ENCODE peak calls at places on chromosomes 11 and 22, in four cellular contexts. One of them, this sample, is unnamed.
A peak's percentile ranks its signal among the peaks of the same experiment; 100 is the strongest.

GRCh38 chr11:118607401-118608267 is at the start of gene PHLDB1:
- DNase-seq in gastrocnemius medialis: peak; percentile 56
- DNase-seq in heart right ventricle: peak; percentile 76
- DNase-seq in lung: no peak
- DNase-seq in this sample: peak; percentile 92

GRCh38 chr11:117249571-117249970 is 17.1 kb downstream of the RNF214 start:
- DNase-seq in gastrocnemius medialis: no peak
- DNase-seq in heart right ventricle: no peak
- DNase-seq in lung: no peak
- DNase-seq in this sample: no peak

GRCh38 chr11:70670684-70671034 is 272.3 kb downstream of the CTTN start:
- DNase-seq in gastrocnemius medialis: no peak
- DNase-seq in heart right ventricle: no peak
- DNase-seq in lung: no peak
- DNase-seq in this sample: no peak

GRCh38 chr11:73972187-73972586 is 10.5 kb downstream of the UCP2 start:
- DNase-seq in lung: no peak
- DNase-seq in gastrocnemius medialis: no peak
- DNase-seq in heart right ventricle: no peak
- DNase-seq in this sample: no peak

GRCh38 chr11:119121811-119122124 is 388 bp downstream of the HINFP start:
- DNase-seq in heart right ventricle: no peak
- DNase-seq in gastrocnemius medialis: no peak
- DNase-seq in lung: no peak
- DNase-seq in this sample: no peak

GRCh38 chr11:74418509-74418895 is 20.3 kb upstream of the PGM2L1 start:
- DNase-seq in lung: no peak
- DNase-seq in heart right ventricle: no peak
- DNase-seq in gastrocnemius medialis: no peak
- DNase-seq in this sample: no peak

GRCh38 chr11:88508808-88509581 is 171.5 kb upstream of the CTSC start:
- DNase-seq in gastrocnemius medialis: no peak
- DNase-seq in heart right ventricle: no peak
- DNase-seq in lung: no peak
- DNase-seq in this sample: no peak

GRCh38 chr11:19344661-19345518 is 104.1 kb upstream of the E2F8 start:
- DNase-seq in heart right ventricle: peak; percentile 34
- DNase-seq in lung: no peak
- DNase-seq in gastrocnemius medialis: no peak
- DNase-seq in this sample: no peak

GRCh38 chr11:6640036-6640984 is 15.3 kb downstream of the DCHS1 start:
- DNase-seq in lung: no peak
- DNase-seq in gastrocnemius medialis: no peak
- DNase-seq in heart right ventricle: no peak
- DNase-seq in this sample: peak; percentile 57

GRCh38 chr11:75563978-75564552 is 2.0 kb downstream of the SERPINH1 start:
- DNase-seq in gastrocnemius medialis: peak; percentile 31
- DNase-seq in lung: no peak
- DNase-seq in heart right ventricle: peak; percentile 75
- DNase-seq in this sample: peak; percentile 92

GRCh38 chr11:83818349-83818748 is 532.2 kb upstream of the CCDC90B start:
- DNase-seq in heart right ventricle: no peak
- DNase-seq in lung: no peak
- DNase-seq in gastrocnemius medialis: no peak
- DNase-seq in this sample: no peak

GRCh38 chr11:10108901-10109665 is 184.9 kb downstream of the SBF2 start:
- DNase-seq in heart right ventricle: peak; percentile 41
- DNase-seq in gastrocnemius medialis: peak; percentile 50
- DNase-seq in lung: no peak
- DNase-seq in this sample: no peak

GRCh38 chr22:30325065-30325720 is 1.5 kb downstream of the TBC1D10A start:
- DNase-seq in lung: peak; percentile 45
- DNase-seq in heart right ventricle: peak; percentile 66
- DNase-seq in gastrocnemius medialis: peak; percentile 55
- DNase-seq in this sample: no peak

GRCh38 chr11:34181856-34182405 is 76.5 kb downstream of the NAT10 start:
- DNase-seq in gastrocnemius medialis: no peak
- DNase-seq in heart right ventricle: no peak
- DNase-seq in lung: no peak
- DNase-seq in this sample: no peak

GRCh38 chr22:25874327-25874726 is 132.3 kb downstream of the MYO18B start:
- DNase-seq in heart right ventricle: no peak
- DNase-seq in gastrocnemius medialis: no peak
- DNase-seq in lung: no peak
- DNase-seq in this sample: peak; percentile 68

GRCh38 chr22:29748248-29748893 is 18.4 kb downstream of the ZMAT5 start:
- DNase-seq in heart right ventricle: no peak
- DNase-seq in gastrocnemius medialis: no peak
- DNase-seq in lung: no peak
- DNase-seq in this sample: no peak

GRCh38 chr11:9066432-9066925 is 24.9 kb downstream of the SCUBE2 start:
- DNase-seq in lung: no peak
- DNase-seq in heart right ventricle: no peak
- DNase-seq in gastrocnemius medialis: no peak
- DNase-seq in this sample: no peak

GRCh38 chr22:30371981-30372380 is 15.2 kb downstream of the CCDC157 start:
- DNase-seq in lung: no peak
- DNase-seq in gastrocnemius medialis: no peak
- DNase-seq in heart right ventricle: no peak
- DNase-seq in this sample: no peak

GRCh38 chr22:43002198-43002577 is 12.8 kb downstream of the PACSIN2 start:
- DNase-seq in lung: no peak
- DNase-seq in gastrocnemius medialis: no peak
- DNase-seq in heart right ventricle: no peak
- DNase-seq in this sample: no peak

GRCh38 chr22:42996646-42997365 is 18.1 kb downstream of the PACSIN2 start:
- DNase-seq in heart right ventricle: no peak
- DNase-seq in lung: no peak
- DNase-seq in gastrocnemius medialis: no peak
- DNase-seq in this sample: peak; percentile 82

GRCh38 chr22:43001271-43002197 is 13.4 kb downstream of the PACSIN2 start:
- DNase-seq in heart right ventricle: no peak
- DNase-seq in lung: no peak
- DNase-seq in gastrocnemius medialis: no peak
- DNase-seq in this sample: no peak

GRCh38 chr22:42997577-42997976 is 17.4 kb downstream of the PACSIN2 start:
- DNase-seq in gastrocnemius medialis: no peak
- DNase-seq in heart right ventricle: no peak
- DNase-seq in lung: no peak
- DNase-seq in this sample: no peak

GRCh38 chr22:43000441-43001175 is 14.3 kb downstream of the PACSIN2 start:
- DNase-seq in heart right ventricle: no peak
- DNase-seq in lung: no peak
- DNase-seq in gastrocnemius medialis: no peak
- DNase-seq in this sample: no peak
- H3K27ac ChIP-seq in heart right ventricle: no peak overlapping the region
- H3K27ac ChIP-seq in lung: peak overlapping the region; percentile 86
- H3K27ac ChIP-seq in gastrocnemius medialis: no peak overlapping the region
- H3K27ac ChIP-seq in this sample: peak overlapping the region; percentile 71

GRCh38 chr11:114164546-114164945 is 105.0 kb downstream of the ZBTB16 start:
- DNase-seq in lung: no peak
- DNase-seq in gastrocnemius medialis: no peak
- DNase-seq in heart right ventricle: no peak
- DNase-seq in this sample: no peak
- H3K4me3 ChIP-seq in lung: no peak overlapping the region
- H3K4me3 ChIP-seq in gastrocnemius medialis: peak overlapping the region; percentile 14
- H3K4me3 ChIP-seq in heart right ventricle: no peak overlapping the region
- H3K4me3 ChIP-seq in this sample: no peak overlapping the region

GRCh38 chr11:72237112-72237931 is 6.7 kb downstream of the PHOX2A start:
- DNase-seq in gastrocnemius medialis: peak; percentile 12
- DNase-seq in heart right ventricle: peak; percentile 3
- DNase-seq in lung: no peak
- DNase-seq in this sample: no peak
- TF ChIP-seq CTCF in gastrocnemius medialis: no peak
- TF ChIP-seq CTCF in heart right ventricle: no peak
- TF ChIP-seq CTCF in lung: no peak
- TF ChIP-seq CTCF in this sample: no peak

DNA sequence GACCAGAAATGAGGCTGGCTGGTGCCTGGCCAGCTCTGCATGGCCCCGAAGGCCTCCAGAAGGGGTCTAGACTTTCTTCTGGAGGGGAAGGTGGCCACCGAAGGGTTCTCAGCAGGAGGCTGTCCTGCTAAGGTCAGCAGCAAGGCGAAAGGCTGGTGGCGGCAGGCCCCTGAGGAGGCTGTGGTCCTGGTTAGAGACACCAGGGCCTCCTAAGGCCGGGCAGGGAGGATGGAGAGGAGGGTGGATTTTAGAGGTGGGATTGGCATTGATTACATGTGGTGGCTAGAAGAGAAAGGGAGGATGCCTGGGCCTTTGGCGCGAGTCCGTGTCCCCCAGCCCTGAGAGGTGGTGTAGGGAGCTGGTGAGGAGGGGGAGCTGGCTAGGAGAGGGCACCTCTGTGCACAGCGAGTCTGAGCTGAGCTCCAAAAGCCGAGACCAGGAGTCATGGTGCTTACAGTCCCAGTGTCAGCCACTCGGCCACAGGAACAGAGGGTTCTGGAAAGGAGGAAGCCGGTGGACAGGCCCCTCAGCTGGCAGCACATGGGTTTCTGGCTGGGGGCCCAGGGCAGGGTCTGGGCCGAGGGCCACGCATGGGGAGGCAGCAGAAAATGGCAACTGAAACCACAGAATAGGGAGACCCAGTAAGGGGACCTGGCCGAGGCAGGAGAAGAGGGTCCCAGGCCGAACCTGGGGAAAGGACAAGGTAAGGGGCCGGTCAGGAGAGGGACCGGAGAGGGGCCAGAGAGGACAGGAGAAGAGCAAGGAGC is 2.5 kb downstream of the FERMT3 start:
- DNase-seq in lung: no peak
- DNase-seq in heart right ventricle: no peak
- DNase-seq in gastrocnemius medialis: no peak
- DNase-seq in this sample: no peak
- H3K27ac ChIP-seq in lung: peak overlapping the region; percentile 96
- H3K27ac ChIP-seq in heart right ventricle: no peak overlapping the region
- H3K27ac ChIP-seq in gastrocnemius medialis: peak overlapping the region; percentile 77
- H3K27ac ChIP-seq in this sample: no peak overlapping the region

GRCh38 chr11:28569099-28569498 is 460.9 kb downstream of the METTL15 start:
- DNase-seq in lung: no peak
- DNase-seq in gastrocnemius medialis: no peak
- DNase-seq in heart right ventricle: no peak
- DNase-seq in this sample: no peak

GRCh38 chr11:28566643-28567042 is 458.5 kb downstream of the METTL15 start:
- DNase-seq in gastrocnemius medialis: peak; percentile 71
- DNase-seq in lung: peak; percentile 29
- DNase-seq in heart right ventricle: peak; percentile 85
- DNase-seq in this sample: peak; percentile 90
- H3K4me3 ChIP-seq in gastrocnemius medialis: no peak overlapping the region
- H3K4me3 ChIP-seq in lung: no peak overlapping the region
- H3K4me3 ChIP-seq in heart right ventricle: peak overlapping the region; percentile 25
- H3K4me3 ChIP-seq in this sample: peak overlapping the region; percentile 55

DNA sequence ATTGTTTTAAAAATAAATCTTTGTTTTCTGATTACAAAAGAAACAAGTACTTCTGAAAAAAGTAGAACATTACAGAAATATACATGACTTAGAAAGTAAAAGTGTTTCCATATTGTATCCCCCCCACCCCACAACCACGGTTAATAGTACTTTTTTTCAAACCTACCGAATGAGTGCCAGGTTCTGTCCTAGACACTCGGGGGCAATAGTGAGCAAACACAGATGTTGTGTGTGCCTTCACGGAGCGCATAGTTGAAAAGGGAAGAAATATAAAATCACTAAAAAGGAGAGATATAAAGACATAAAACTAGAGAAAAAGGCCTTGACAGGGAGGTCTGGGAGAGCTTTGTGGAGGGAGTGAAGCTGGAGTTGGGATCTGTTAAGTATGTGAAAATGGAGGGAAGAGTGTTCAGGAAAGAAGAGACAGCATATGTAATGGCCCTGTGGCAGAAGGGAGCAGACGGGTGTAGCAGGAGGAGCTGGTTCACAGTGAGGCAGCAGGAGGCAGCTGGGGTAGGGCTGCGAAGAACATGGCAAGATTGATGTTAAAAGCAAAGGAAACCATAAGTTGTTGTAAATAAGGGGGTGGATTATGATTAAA is 42.1 kb upstream of the ALX4 start:
- DNase-seq in heart right ventricle: no peak
- DNase-seq in gastrocnemius medialis: no peak
- DNase-seq in lung: no peak
- DNase-seq in this sample: no peak
- TF ChIP-seq CTCF in heart right ventricle: no peak
- TF ChIP-seq CTCF in gastrocnemius medialis: no peak
- TF ChIP-seq CTCF in lung: no peak
- TF ChIP-seq CTCF in this sample: no peak

GRCh38 chr22:45582955-45583320 is 80.3 kb downstream of the FBLN1 start:
- DNase-seq in gastrocnemius medialis: no peak
- DNase-seq in heart right ventricle: no peak
- DNase-seq in lung: no peak
- DNase-seq in this sample: no peak
- H3K27ac ChIP-seq in gastrocnemius medialis: no peak overlapping the region
- H3K27ac ChIP-seq in heart right ventricle: no peak overlapping the region
- H3K27ac ChIP-seq in lung: no peak overlapping the region
- H3K27ac ChIP-seq in this sample: no peak overlapping the region

GRCh38 chr22:36056980-36057379 is 28.4 kb upstream of the RBFOX2 start:
- DNase-seq in lung: no peak
- DNase-seq in gastrocnemius medialis: no peak
- DNase-seq in heart right ventricle: no peak
- DNase-seq in this sample: no peak

GRCh38 chr22:36049678-36049997 is 21.0 kb upstream of the RBFOX2 start:
- DNase-seq in heart right ventricle: no peak
- DNase-seq in lung: no peak
- DNase-seq in gastrocnemius medialis: no peak
- DNase-seq in this sample: no peak

GRCh38 chr22:36055376-36056310 is 27.0 kb upstream of the RBFOX2 start:
- DNase-seq in gastrocnemius medialis: peak; percentile 16
- DNase-seq in heart right ventricle: peak; percentile 17
- DNase-seq in lung: no peak
- DNase-seq in this sample: no peak

GRCh38 chr22:36052505-36052941 is 23.9 kb upstream of the RBFOX2 start:
- DNase-seq in gastrocnemius medialis: no peak
- DNase-seq in lung: no peak
- DNase-seq in heart right ventricle: no peak
- DNase-seq in this sample: no peak

GRCh38 chr22:36053242-36054147 is 24.9 kb upstream of the RBFOX2 start:
- DNase-seq in lung: no peak
- DNase-seq in heart right ventricle: no peak
- DNase-seq in gastrocnemius medialis: no peak
- DNase-seq in this sample: no peak
- H3K4me3 ChIP-seq in lung: no peak overlapping the region
- H3K4me3 ChIP-seq in heart right ventricle: no peak overlapping the region
- H3K4me3 ChIP-seq in gastrocnemius medialis: no peak overlapping the region
- H3K4me3 ChIP-seq in this sample: no peak overlapping the region

This sample was measured in coronary artery.